ENCODE peak calls at places on chromosome 11, in seven cellular contexts. One of them, this sample, is unnamed. For H3K4me1, the result is how much of the 10 kb centered on the place peaks cover.

GRCh38 chr11:133966924-133967598 is 10.3 kb upstream of the IGSF9B start:
- DNase-seq in IMR-90: no peak
- DNase-seq in stomach: peak
- DNase-seq in transverse colon: peak
- DNase-seq in K562: peak
- DNase-seq in HCT116: no peak
- DNase-seq in A549: peak
- DNase-seq in this sample: peak

GRCh38 chr11:15926071-15926470 is 430.3 kb downstream of the SOX6 start:
- DNase-seq in IMR-90: no peak
- DNase-seq in stomach: no peak
- DNase-seq in transverse colon: no peak
- DNase-seq in K562: no peak
- DNase-seq in HCT116: no peak
- DNase-seq in A549: no peak
- DNase-seq in this sample: no peak

GRCh38 chr11:128948583-128948982 is 5.9 kb upstream of the TP53AIP1 start:
- DNase-seq in IMR-90: no peak
- DNase-seq in stomach: no peak
- DNase-seq in transverse colon: no peak
- DNase-seq in K562: no peak
- DNase-seq in HCT116: no peak
- DNase-seq in A549: no peak
- DNase-seq in this sample: no peak

GRCh38 chr11:128437137-128437536 is 150.2 kb downstream of the ETS1 start:
- DNase-seq in IMR-90: peak
- DNase-seq in stomach: no peak
- DNase-seq in transverse colon: no peak
- DNase-seq in K562: no peak
- DNase-seq in HCT116: no peak
- DNase-seq in A549: no peak
- DNase-seq in this sample: no peak

GRCh38 chr11:19602906-19603305 is 109.7 kb upstream of the NAV2 start:
- DNase-seq in IMR-90: no peak
- DNase-seq in stomach: no peak
- DNase-seq in transverse colon: no peak
- DNase-seq in K562: no peak
- DNase-seq in HCT116: no peak
- DNase-seq in A549: no peak
- DNase-seq in this sample: no peak

GRCh38 chr11:124518900-124519541 is 24.4 kb downstream of the OR8B12 start:
- DNase-seq in IMR-90: peak
- DNase-seq in stomach: no peak
- DNase-seq in transverse colon: no peak
- DNase-seq in K562: no peak
- DNase-seq in HCT116: no peak
- DNase-seq in A549: no peak
- DNase-seq in this sample: no peak

GRCh38 chr11:115581871-115582639 is 77.8 kb upstream of the CADM1 start:
- DNase-seq in IMR-90: peak
- DNase-seq in stomach: no peak
- DNase-seq in transverse colon: peak
- DNase-seq in K562: no peak
- DNase-seq in HCT116: no peak
- DNase-seq in A549: peak
- DNase-seq in this sample: no peak

GRCh38 chr11:925496-926301 is at the start of gene AP2A2:
- DNase-seq in IMR-90: peak
- DNase-seq in stomach: peak
- DNase-seq in transverse colon: peak
- DNase-seq in K562: peak
- DNase-seq in HCT116: peak
- DNase-seq in A549: peak
- DNase-seq in this sample: peak

GRCh38 chr11:1120532-1121342 is 37.0 kb upstream of the MUC5AC start:
- DNase-seq in IMR-90: no peak
- DNase-seq in stomach: peak
- DNase-seq in transverse colon: peak
- DNase-seq in K562: no peak
- DNase-seq in HCT116: no peak
- DNase-seq in A549: no peak
- DNase-seq in this sample: no peak

GRCh38 chr11:129213261-129213660 is 21.1 kb upstream of the ARHGAP32 start:
- DNase-seq in IMR-90: no peak
- DNase-seq in stomach: no peak
- DNase-seq in transverse colon: no peak
- DNase-seq in K562: no peak
- DNase-seq in HCT116: no peak
- DNase-seq in A549: no peak
- DNase-seq in this sample: no peak

GRCh38 chr11:69801513-69802335 is 17.5 kb downstream of the FGF3 start:
- DNase-seq in IMR-90: no peak
- DNase-seq in stomach: peak
- DNase-seq in transverse colon: no peak
- DNase-seq in K562: peak
- DNase-seq in HCT116: peak
- DNase-seq in A549: peak
- DNase-seq in this sample: no peak

GRCh38 chr11:95143106-95143681 is 53.5 kb downstream of the ENDOD1 start:
- DNase-seq in IMR-90: peak
- DNase-seq in stomach: no peak
- DNase-seq in transverse colon: no peak
- DNase-seq in K562: no peak
- DNase-seq in HCT116: no peak
- DNase-seq in A549: no peak
- DNase-seq in this sample: no peak

GRCh38 chr11:12278766-12279671 is 98.4 kb upstream of the PARVA start:
- DNase-seq in IMR-90: no peak
- DNase-seq in stomach: peak
- DNase-seq in transverse colon: no peak
- DNase-seq in K562: no peak
- DNase-seq in HCT116: no peak
- DNase-seq in A549: no peak
- DNase-seq in this sample: peak

GRCh38 chr11:87421422-87421821 is 383.7 kb downstream of the TMEM135 start:
- DNase-seq in IMR-90: peak
- DNase-seq in stomach: no peak
- DNase-seq in transverse colon: peak
- DNase-seq in K562: peak
- DNase-seq in HCT116: peak
- DNase-seq in A549: peak
- DNase-seq in this sample: peak

GRCh38 chr11:606245-606644 is 9.5 kb downstream of the IRF7 start:
- DNase-seq in IMR-90: no peak
- DNase-seq in stomach: peak
- DNase-seq in transverse colon: no peak
- DNase-seq in K562: no peak
- DNase-seq in HCT116: no peak
- DNase-seq in A549: peak
- DNase-seq in this sample: peak

GRCh38 chr11:71240865-71241691 is 11.3 kb downstream of the SHANK2 start:
- DNase-seq in IMR-90: peak
- DNase-seq in stomach: peak
- DNase-seq in transverse colon: peak
- DNase-seq in K562: no peak
- DNase-seq in HCT116: no peak
- DNase-seq in A549: peak
- DNase-seq in this sample: no peak

GRCh38 chr11:33802414-33802950 is 28.2 kb upstream of the FBXO3 start:
- DNase-seq in IMR-90: peak
- DNase-seq in stomach: peak
- DNase-seq in transverse colon: peak
- DNase-seq in K562: no peak
- DNase-seq in HCT116: peak
- DNase-seq in A549: peak
- DNase-seq in this sample: peak

GRCh38 chr11:44463751-44464150 is 101.7 kb upstream of the CD82 start:
- DNase-seq in IMR-90: no peak
- DNase-seq in stomach: no peak
- DNase-seq in transverse colon: no peak
- DNase-seq in K562: no peak
- DNase-seq in HCT116: no peak
- DNase-seq in A549: no peak
- DNase-seq in this sample: no peak

GRCh38 chr11:18802381-18803257 is 11.0 kb upstream of the PTPN5 start:
- DNase-seq in IMR-90: peak
- DNase-seq in stomach: peak
- DNase-seq in transverse colon: peak
- DNase-seq in K562: peak
- DNase-seq in HCT116: peak
- DNase-seq in A549: peak
- DNase-seq in this sample: no peak

GRCh38 chr11:58963551-58964075 is 24.3 kb downstream of the GLYATL1 start:
- DNase-seq in IMR-90: peak
- DNase-seq in stomach: peak
- DNase-seq in transverse colon: no peak
- DNase-seq in K562: no peak
- DNase-seq in HCT116: no peak
- DNase-seq in A549: peak
- DNase-seq in this sample: no peak

GRCh38 chr11:69239320-69240040 is 54.5 kb upstream of the MYEOV start:
- DNase-seq in IMR-90: no peak
- DNase-seq in stomach: peak
- DNase-seq in transverse colon: no peak
- DNase-seq in K562: no peak
- DNase-seq in HCT116: no peak
- DNase-seq in A549: no peak
- DNase-seq in this sample: no peak

GRCh38 chr11:67256477-67256876 is 9.8 kb upstream of the GRK2 start:
- DNase-seq in IMR-90: no peak
- DNase-seq in stomach: no peak
- DNase-seq in transverse colon: no peak
- DNase-seq in K562: no peak
- DNase-seq in HCT116: no peak
- DNase-seq in A549: no peak
- DNase-seq in this sample: no peak

GRCh38 chr11:69245491-69246345 is 48.2 kb upstream of the MYEOV start:
- DNase-seq in IMR-90: no peak
- DNase-seq in stomach: peak
- DNase-seq in transverse colon: no peak
- DNase-seq in K562: no peak
- DNase-seq in HCT116: no peak
- DNase-seq in A549: no peak
- DNase-seq in this sample: no peak

GRCh38 chr11:61007971-61008896 is 36.8 kb downstream of the CD6 start:
- DNase-seq in IMR-90: no peak
- DNase-seq in stomach: no peak
- DNase-seq in transverse colon: no peak
- DNase-seq in K562: peak
- DNase-seq in HCT116: no peak
- DNase-seq in A549: no peak
- DNase-seq in this sample: no peak

GRCh38 chr11:27718346-27718852 is 18.1 kb upstream of the BDNF start:
- DNase-seq in IMR-90: peak
- DNase-seq in stomach: no peak
- DNase-seq in transverse colon: peak
- DNase-seq in K562: no peak
- DNase-seq in HCT116: peak
- DNase-seq in A549: peak
- DNase-seq in this sample: no peak

GRCh38 chr11:62545437-62546243 is 966 bp downstream of the AHNAK start:
- DNase-seq in IMR-90: peak
- DNase-seq in stomach: peak
- DNase-seq in transverse colon: peak
- DNase-seq in K562: peak
- DNase-seq in HCT116: peak
- DNase-seq in A549: peak
- DNase-seq in this sample: peak
- TF ChIP-seq POLR2A in IMR-90: no peak
- TF ChIP-seq POLR2A in stomach: no peak
- TF ChIP-seq POLR2A in transverse colon: no peak
- TF ChIP-seq POLR2A in K562: no peak
- TF ChIP-seq POLR2A in HCT116: no peak
- TF ChIP-seq POLR2A in A549: peak
- TF ChIP-seq POLR2A in this sample: peak

DNA sequence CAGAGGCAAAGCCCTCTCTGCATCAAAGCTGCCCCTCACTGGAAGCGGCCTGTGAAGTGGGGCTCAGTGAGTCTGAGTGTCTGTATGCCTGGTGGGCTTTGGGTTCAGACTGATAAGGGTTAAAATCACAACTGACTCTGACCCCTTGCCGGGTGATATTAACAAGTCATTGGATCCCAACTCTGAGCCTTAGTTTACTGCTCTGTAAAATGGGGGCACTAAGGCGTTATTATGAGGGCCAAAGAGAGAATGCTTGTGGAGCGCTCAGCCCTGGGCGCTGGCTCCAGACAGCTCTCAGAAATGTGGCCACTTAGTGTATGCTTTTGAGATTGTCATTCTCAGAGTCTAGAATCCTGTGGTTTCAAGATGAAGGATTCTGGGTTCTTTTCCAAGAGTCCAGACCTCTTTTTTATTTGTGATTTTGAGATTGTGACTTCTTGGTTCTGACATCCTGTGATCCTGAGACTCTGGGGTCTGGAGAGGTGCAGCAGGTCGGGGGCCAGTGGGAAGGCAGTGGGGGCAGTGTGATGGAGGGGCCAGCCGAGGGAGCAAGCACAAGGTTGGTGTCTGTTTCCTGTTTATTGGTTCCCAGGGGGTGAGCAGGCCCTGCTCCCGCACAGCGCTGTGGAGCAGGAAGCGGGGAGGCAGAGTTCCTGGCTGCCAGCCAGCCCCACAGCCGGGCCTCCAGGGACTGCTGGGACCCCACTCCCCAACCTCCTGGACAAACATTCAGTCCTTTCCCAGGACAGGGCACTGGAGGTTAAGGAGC is 13.4 kb downstream of the ARHGEF17 start:
- DNase-seq in IMR-90: peak
- DNase-seq in stomach: no peak
- DNase-seq in transverse colon: no peak
- DNase-seq in K562: no peak
- DNase-seq in HCT116: no peak
- DNase-seq in A549: no peak
- DNase-seq in this sample: peak
- H3K4me1 ChIP-seq in IMR-90: half or more
- H3K4me1 ChIP-seq in stomach: half or more
- H3K4me1 ChIP-seq in transverse colon: half or more
- H3K4me1 ChIP-seq in K562: under half
- H3K4me1 ChIP-seq in HCT116: under half
- H3K4me1 ChIP-seq in A549: under half
- H3K4me1 ChIP-seq in this sample: half or more

DNA sequence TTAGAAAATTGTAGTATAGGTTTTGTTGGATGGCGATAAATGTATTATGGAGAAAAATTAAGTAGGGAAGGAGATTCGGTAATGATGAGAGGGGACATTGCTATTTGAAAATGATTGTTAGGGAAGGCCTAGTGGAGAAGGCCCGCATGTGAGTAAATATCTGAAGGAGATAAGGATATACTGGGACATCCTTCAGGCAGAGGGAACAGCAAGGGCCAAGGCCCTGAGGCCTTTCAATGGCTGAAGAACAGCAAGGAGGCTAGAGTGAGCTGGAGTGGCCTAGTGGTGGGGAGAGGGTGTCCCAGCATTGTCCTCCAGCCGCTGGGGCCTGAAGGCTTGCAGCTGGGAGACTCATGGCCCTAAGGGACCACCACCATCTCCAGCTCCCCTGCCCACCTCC is 23.2 kb upstream of the ARRB1 start:
- DNase-seq in IMR-90: no peak
- DNase-seq in stomach: no peak
- DNase-seq in transverse colon: no peak
- DNase-seq in K562: no peak
- DNase-seq in HCT116: no peak
- DNase-seq in A549: no peak
- DNase-seq in this sample: no peak
- H3K27ac ChIP-seq in IMR-90: no peak
- H3K27ac ChIP-seq in stomach: no peak
- H3K27ac ChIP-seq in transverse colon: no peak
- H3K27ac ChIP-seq in K562: no peak
- H3K27ac ChIP-seq in HCT116: no peak
- H3K27ac ChIP-seq in A549: peak
- H3K27ac ChIP-seq in this sample: no peak

GRCh38 chr11:126355324-126355925 is at the start of gene ST3GAL4:
- DNase-seq in IMR-90: peak
- DNase-seq in stomach: peak
- DNase-seq in transverse colon: peak
- DNase-seq in K562: peak
- DNase-seq in HCT116: no peak
- DNase-seq in A549: peak
- DNase-seq in this sample: peak
- TF ChIP-seq POLR2A in IMR-90: no peak
- TF ChIP-seq POLR2A in stomach: no peak
- TF ChIP-seq POLR2A in transverse colon: no peak
- TF ChIP-seq POLR2A in K562: peak
- TF ChIP-seq POLR2A in HCT116: peak
- TF ChIP-seq POLR2A in A549: peak
- TF ChIP-seq POLR2A in this sample: no peak

This sample was measured in uterus.